ENCODE peak calls at places on chromosomes 12 and 14, in eight cellular contexts. P, I, K, A, J, L, Z and G are unnamed samples. For H3K4me1, the result is how much of the 10 kb centered on the place peaks cover.

GRCh38 chr12:14993117-14993516 is 20.3 kb downstream of the PDE6H start:
- DNase-seq in P (no peak), I (peak), K (no peak), A (no peak), J (no peak), L (no peak), Z (no peak), G (no peak)

GRCh38 chr12:49264466-49264872 is 413 bp upstream of the TUBA1C start:
- DNase-seq in P (no peak), I (no peak), K (no peak), A (peak), J (peak), L (no peak), Z (peak), G (no peak)

GRCh38 chr12:131832393-131833231 is 4.4 kb downstream of the MMP17 start:
- DNase-seq in P (no peak), I (peak), K (no peak), A (peak), J (no peak), L (no peak), Z (no peak), G (no peak)

GRCh38 chr12:132414634-132415340 is 75.2 kb upstream of the FBRSL1 start:
- DNase-seq in P (peak), I (peak), K (peak), A (peak), J (peak), L (peak), Z (peak), G (peak)

GRCh38 chr14:38003746-38004609 is 203.7 kb upstream of the SSTR1 start:
- DNase-seq in P (no peak), I (no peak), K (no peak), A (no peak), J (no peak), L (no peak), Z (no peak), G (no peak)

GRCh38 chr14:74324945-74325361 is 22.2 kb upstream of the ABCD4 start:
- DNase-seq in P (peak), I (peak), K (no peak), A (no peak), J (no peak), L (no peak), Z (peak), G (no peak)

GRCh38 chr12:40054554-40055226 is 51.2 kb downstream of the SLC2A13 start:
- DNase-seq in P (no peak), I (peak), K (peak), A (no peak), J (peak), L (peak), Z (no peak), G (no peak)

GRCh38 chr12:115398311-115398781 is 714.4 kb upstream of the TBX3 start:
- DNase-seq in P (no peak), I (peak), K (no peak), A (no peak), J (no peak), L (no peak), Z (peak), G (no peak)

GRCh38 chr14:100576091-100577085 is 10.8 kb downstream of the BEGAIN start:
- DNase-seq in P (no peak), I (no peak), K (no peak), A (peak), J (no peak), L (no peak), Z (no peak), G (no peak)

GRCh38 chr12:45674583-45674982 is 54.9 kb upstream of the ARID2 start:
- DNase-seq in P (no peak), I (peak), K (peak), A (no peak), J (no peak), L (peak), Z (no peak), G (peak)

GRCh38 chr14:75247286-75247922 is 31.2 kb upstream of the FOS start:
- DNase-seq in P (no peak), I (no peak), K (no peak), A (no peak), J (no peak), L (no peak), Z (no peak), G (no peak)

GRCh38 chr14:99244960-99245340 is 27.0 kb downstream of the BCL11B start:
- DNase-seq in P (no peak), I (no peak), K (no peak), A (no peak), J (no peak), L (no peak), Z (no peak), G (no peak)

GRCh38 chr12:31855427-31855826 is 103.8 kb upstream of the RESF1 start:
- DNase-seq in P (no peak), I (no peak), K (no peak), A (no peak), J (no peak), L (no peak), Z (no peak), G (no peak)

GRCh38 chr14:101704140-101704539 is 57.4 kb upstream of the PPP2R5C start:
- DNase-seq in P (no peak), I (no peak), K (no peak), A (no peak), J (no peak), L (no peak), Z (no peak), G (no peak)

GRCh38 chr14:23482814-23483128 is 13.3 kb downstream of the NGDN start:
- DNase-seq in P (peak), I (no peak), K (no peak), A (no peak), J (no peak), L (no peak), Z (no peak), G (no peak)

GRCh38 chr14:26873556-26873955 is 275.7 kb upstream of the NOVA1 start:
- DNase-seq in P (no peak), I (no peak), K (no peak), A (no peak), J (no peak), L (no peak), Z (no peak), G (no peak)

GRCh38 chr12:46549527-46550265 is 177.1 kb upstream of the SLC38A2 start:
- DNase-seq in P (no peak), I (peak), K (no peak), A (no peak), J (no peak), L (no peak), Z (no peak), G (no peak)

GRCh38 chr12:79451988-79452387 is 238.8 kb downstream of the PAWR start:
- DNase-seq in P (no peak), I (peak), K (peak), A (no peak), J (peak), L (peak), Z (no peak), G (no peak)

GRCh38 chr14:75257241-75257640 is 21.4 kb upstream of the FOS start:
- DNase-seq in P (no peak), I (no peak), K (no peak), A (no peak), J (no peak), L (no peak), Z (no peak), G (no peak)

GRCh38 chr12:47214771-47215170 is 135.0 kb upstream of the AMIGO2 start:
- DNase-seq in P (no peak), I (no peak), K (no peak), A (no peak), J (no peak), L (no peak), Z (no peak), G (no peak)

GRCh38 chr12:118145113-118145797 is 9.3 kb downstream of the PEBP1 start:
- DNase-seq in P (no peak), I (no peak), K (no peak), A (no peak), J (no peak), L (no peak), Z (no peak), G (no peak)

GRCh38 chr12:124018526-124018925 is 45.5 kb downstream of the ZNF664 start:
- DNase-seq in P (no peak), I (no peak), K (no peak), A (no peak), J (peak), L (no peak), Z (no peak), G (no peak)

GRCh38 chr12:32533971-32534590 is 134.7 kb downstream of the FGD4 start:
- DNase-seq in P (no peak), I (peak), K (peak), A (no peak), J (peak), L (peak), Z (peak), G (peak)

GRCh38 chr12:113996026-113996425 is 29.9 kb upstream of the RBM19 start:
- DNase-seq in P (peak), I (no peak), K (no peak), A (no peak), J (no peak), L (no peak), Z (no peak), G (no peak)

DNA sequence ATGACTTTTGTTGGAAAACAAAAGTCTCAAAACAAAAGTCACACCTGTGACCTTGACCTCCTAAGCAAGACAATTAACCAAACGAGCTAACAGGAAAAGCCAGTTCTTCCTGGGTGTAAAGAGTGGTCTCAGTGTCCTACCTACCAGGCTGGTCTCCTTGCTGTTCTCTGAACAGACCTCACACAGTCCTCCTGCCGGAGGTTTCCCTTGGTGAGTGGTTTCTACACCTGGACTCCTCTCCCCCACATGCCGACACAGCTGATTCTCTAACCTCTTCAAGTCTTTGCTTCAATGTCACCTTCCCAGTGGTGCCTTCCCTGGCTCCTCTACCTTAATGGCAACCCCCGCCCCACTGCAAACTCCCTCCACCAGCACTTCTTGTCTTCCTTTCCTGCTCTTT is 238.6 kb downstream of the ZFP36L1 start:
- DNase-seq in P (no peak), I (no peak), K (no peak), A (no peak), J (no peak), L (no peak), Z (no peak), G (no peak)
- H3K4me1 ChIP-seq in P (under half), I (half or more), K (half or more), A (under half), J (under half), L (under half), Z (under half), G (under half)

DNA sequence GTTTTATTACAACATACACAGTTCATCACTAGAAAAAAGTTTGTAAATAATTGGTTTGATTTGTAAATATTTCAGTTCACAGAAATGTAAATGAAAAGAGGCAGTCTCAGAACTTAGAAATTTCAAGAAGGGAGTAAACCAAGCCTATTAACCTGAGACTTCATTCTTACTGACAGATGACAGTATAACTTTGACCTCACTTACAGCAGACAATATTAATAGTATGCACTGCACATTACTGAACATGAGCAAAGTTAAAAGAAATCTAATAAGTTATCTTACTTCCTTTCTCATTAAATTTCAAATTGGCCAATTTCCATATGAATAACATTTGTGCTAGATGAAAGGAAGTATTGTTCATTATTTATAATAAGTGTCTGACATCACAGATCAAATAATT is 235.8 kb downstream of the SLC6A15 start:
- DNase-seq in P (no peak), I (no peak), K (no peak), A (no peak), J (no peak), L (no peak), Z (no peak), G (no peak)
- TF ChIP-seq CTCF in P (no peak), I (no peak), K (no peak), A (no peak), J (no peak), L (no peak), Z (no peak), G (no peak)

DNA sequence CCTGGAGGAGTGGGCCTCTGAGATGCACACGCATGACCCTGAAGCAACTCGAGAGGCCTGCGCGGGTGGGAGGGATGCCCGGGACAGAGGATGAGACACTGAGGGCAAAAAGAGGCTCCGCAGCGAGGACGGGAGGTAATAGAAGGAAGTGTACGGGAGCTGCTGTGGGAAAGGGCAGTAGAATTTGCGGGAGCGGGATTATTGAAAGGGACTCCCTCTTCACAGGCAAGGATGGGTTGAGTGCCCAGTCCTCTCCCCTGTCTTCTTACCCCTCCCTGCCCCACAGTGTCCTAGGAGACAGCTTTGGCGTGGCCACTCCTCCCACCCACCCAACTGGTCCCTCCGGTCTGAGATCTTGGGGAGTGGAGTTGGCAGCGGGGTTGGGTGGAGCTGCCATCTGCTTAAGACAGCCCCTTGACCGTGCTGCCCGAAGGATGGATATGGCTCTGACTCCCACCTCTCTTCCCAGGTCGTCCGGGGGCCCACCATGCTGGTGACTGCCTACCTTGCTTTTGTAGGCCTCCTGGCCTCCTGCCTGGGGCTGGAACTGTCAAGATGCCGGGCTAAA is 15.7 kb upstream of the ESPL1 start:
- DNase-seq in P (no peak), I (no peak), K (no peak), A (peak), J (no peak), L (no peak), Z (no peak), G (peak)
- H3K27ac ChIP-seq in P (peak), I (peak), K (peak), A (peak), J (peak), L (peak), Z (peak), G (peak)

DNA sequence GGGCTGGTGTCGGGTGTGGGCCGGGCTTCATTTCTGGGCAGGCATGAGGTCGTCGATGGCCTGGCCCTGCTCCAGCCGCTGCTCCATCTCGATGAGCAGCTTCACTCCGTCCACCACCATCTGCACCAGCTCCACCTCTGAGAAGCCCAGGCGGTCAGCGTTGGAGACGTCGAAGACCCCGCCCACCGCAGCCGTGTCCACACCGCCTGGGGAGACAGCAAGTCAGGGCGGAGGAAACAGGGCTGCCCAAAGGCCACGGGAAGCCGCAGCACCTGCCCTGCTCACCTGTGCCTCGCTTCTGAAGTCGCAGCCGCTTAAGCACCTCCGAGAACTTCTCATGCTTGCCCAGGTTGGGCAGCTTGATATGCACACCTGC is 2.8 kb downstream of the CKB start:
- DNase-seq in P (no peak), I (no peak), K (no peak), A (peak), J (no peak), L (no peak), Z (no peak), G (no peak)
- H3K4me1 ChIP-seq in P (under half), I (under half), K (half or more), A (under half), J (under half), L (under half), Z (under half), G (under half)

GRCh38 chr12:56103823-56104108 is 593 bp upstream of the PA2G4 start:
- DNase-seq in P (no peak), I (no peak), K (no peak), A (no peak), J (no peak), L (no peak), Z (no peak), G (no peak)

GRCh38 chr12:56105503-56105902 is 1.1 kb downstream of the PA2G4 start:
- DNase-seq in P (no peak), I (no peak), K (no peak), A (no peak), J (no peak), L (no peak), Z (no peak), G (no peak)

GRCh38 chr12:56103066-56103711 is 1.2 kb upstream of the PA2G4 start:
- DNase-seq in P (no peak), I (no peak), K (no peak), A (no peak), J (no peak), L (no peak), Z (no peak), G (no peak)

GRCh38 chr12:56104109-56104814 is at the start of gene PA2G4:
- DNase-seq in P (peak), I (peak), K (peak), A (peak), J (peak), L (peak), Z (peak), G (peak)

GRCh38 chr12:56104815-56105476 is 587 bp downstream of the PA2G4 start:
- DNase-seq in P (no peak), I (peak), K (no peak), A (peak), J (no peak), L (no peak), Z (peak), G (no peak)
- TF ChIP-seq CTCF in P (no peak), I (no peak), K (no peak), A (no peak), J (no peak), L (no peak), Z (no peak), G (no peak)